ENCODE peak calls at places on chromosomes 1 and 21, in nine cellular contexts. T, S, N, H, C, Q, F, J and M are unnamed samples.

GRCh38 chr21:29621525-29621924 is 318.3 kb downstream of the GRIK1 start:
- DNase-seq in T (no peak), J (no peak), F (no peak), C (no peak), Q (no peak), H (no peak), S (no peak), N (no peak), M (no peak)

GRCh38 chr21:15772654-15773053 is 42.9 kb downstream of the USP25 start:
- DNase-seq in N (no peak), C (no peak), S (no peak), F (no peak), J (no peak), T (no peak), Q (no peak), H (no peak), M (no peak)

GRCh38 chr1:5743435-5744095 is 248.7 kb downstream of the NPHP4 start:
- DNase-seq in F (no peak), Q (peak; percentile 40), S (no peak), J (no peak), H (peak; percentile 46), N (no peak), T (no peak), C (no peak), M (no peak)

GRCh38 chr1:165847486-165847885 is 20.1 kb downstream of the UCK2 start:
- DNase-seq in C (no peak), Q (no peak), T (no peak), N (no peak), F (no peak), J (no peak), H (no peak), S (no peak), M (no peak)

GRCh38 chr1:52590275-52590674 is 11.9 kb upstream of the GPX7 start:
- DNase-seq in J (no peak), H (no peak), S (no peak), Q (no peak), T (no peak), N (no peak), C (no peak), F (no peak), M (no peak)

GRCh38 chr1:182794802-182795201 is 5.2 kb downstream of the NPL start:
- DNase-seq in N (no peak), Q (no peak), S (no peak), F (no peak), J (no peak), H (no peak), C (no peak), T (no peak), M (no peak)

GRCh38 chr1:186578325-186579016 is 101.8 kb downstream of the PTGS2 start:
- DNase-seq in H (no peak), Q (no peak), S (no peak), F (no peak), J (no peak), C (no peak), T (no peak), N (no peak), M (no peak)

GRCh38 chr1:30850607-30851006 is 58.0 kb downstream of the SDC3 start:
- DNase-seq in S (no peak), T (no peak), N (no peak), H (no peak), C (no peak), F (no peak), Q (no peak), J (no peak), M (no peak)

GRCh38 chr21:44299458-44300261 is at the start of gene PFKL:
- DNase-seq in T (peak; percentile 79), S (peak; percentile 66), N (peak; percentile 83), F (peak; percentile 72), C (peak; percentile 66), H (peak; percentile 92), J (no peak), Q (peak; percentile 83), M (peak; percentile 80)

GRCh38 chr1:154961497-154962237 is at the start of gene PYGO2:
- DNase-seq in H (peak; percentile 94), N (peak; percentile 80), J (no peak), C (peak; percentile 75), T (peak; percentile 83), S (peak; percentile 80), Q (peak; percentile 89), F (peak; percentile 82), M (peak; percentile 81)

GRCh38 chr1:20586939-20587638 is 1.8 kb upstream of the CDA start:
- DNase-seq in S (no peak), H (no peak), T (no peak), N (no peak), Q (no peak), J (no peak), C (no peak), F (no peak), M (no peak)

GRCh38 chr1:13802782-13803545 is 103.0 kb downstream of the PRDM2 start:
- DNase-seq in J (no peak), S (no peak), T (no peak), N (no peak), H (no peak), C (no peak), Q (no peak), F (no peak), M (no peak)

GRCh38 chr1:153627797-153628626 is at the start of gene S100A1:
- DNase-seq in N (no peak), S (no peak), T (peak; percentile 81), F (peak; percentile 84), Q (no peak), H (peak; percentile 78), C (peak; percentile 58), J (no peak), M (no peak)

GRCh38 chr1:232239557-232240468 is 390.1 kb downstream of the SIPA1L2 start:
- DNase-seq in N (no peak), Q (no peak), S (no peak), T (no peak), J (no peak), H (no peak), F (no peak), C (no peak), M (no peak)

GRCh38 chr21:41583274-41583790 is 75.4 kb upstream of the TMPRSS2 start:
- DNase-seq in T (no peak), N (no peak), S (no peak), J (no peak), H (peak; percentile 88), Q (peak; percentile 91), F (no peak), C (no peak), M (peak; percentile 93)

GRCh38 chr1:87392241-87393192 is 63.8 kb downstream of the LMO4 start:
- DNase-seq in S (peak; percentile 51), C (no peak), T (no peak), F (no peak), J (no peak), Q (no peak), N (peak; percentile 20), H (no peak), M (no peak)

GRCh38 chr1:235557495-235557894 is 53.2 kb upstream of the B3GALNT2 start:
- DNase-seq in J (no peak), H (no peak), C (no peak), S (no peak), N (peak; percentile 26), Q (no peak), F (no peak), T (no peak), M (no peak)

DNA sequence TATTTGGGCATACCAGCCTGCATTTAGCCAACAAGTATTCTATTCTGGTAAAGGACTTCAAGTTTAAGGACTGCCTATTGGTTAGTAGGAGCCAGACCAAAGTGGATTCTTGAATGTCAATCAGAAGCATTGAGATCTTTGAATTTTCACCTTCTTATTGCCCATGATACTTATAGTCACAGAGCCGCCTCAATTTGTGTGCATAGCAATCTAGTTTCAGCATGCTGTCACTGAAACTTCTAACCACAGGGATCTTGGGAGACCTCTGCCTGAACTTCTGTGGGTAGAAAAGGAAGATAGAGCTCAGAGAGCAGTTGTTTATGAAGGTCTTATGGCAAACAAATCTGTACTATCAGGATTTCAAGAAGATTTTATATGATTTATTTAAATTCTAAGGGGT is 501.4 kb upstream of the USP24 start:
- DNase-seq in T (no peak), Q (no peak), F (no peak), J (no peak), N (no peak), S (peak; percentile 70), C (no peak), H (no peak), M (no peak)
- H3K4me3 ChIP-seq in T (no peak overlapping the region), Q (no peak overlapping the region), F (no peak overlapping the region), J (no peak overlapping the region), N (no peak overlapping the region), S (no peak overlapping the region), C (no peak overlapping the region), H (no peak overlapping the region), M (no peak overlapping the region)

GRCh38 chr21:33914188-33914587 is 1.4 kb downstream of the ATP5PO start:
- DNase-seq in C (no peak), N (no peak), H (no peak), Q (no peak), F (no peak), J (no peak), S (no peak), T (no peak), M (no peak)

GRCh38 chr21:33917421-33917820 is 1.8 kb upstream of the ATP5PO start:
- DNase-seq in H (no peak), T (no peak), F (no peak), C (no peak), N (no peak), J (no peak), Q (no peak), S (no peak), M (no peak)

GRCh38 chr21:33915368-33916199 is at the start of gene ATP5PO:
- DNase-seq in S (peak; percentile 98), N (peak; percentile 98), J (peak; percentile 91), Q (peak; percentile 98), H (peak; percentile 99), T (peak; percentile 98), F (peak; percentile 99), C (peak; percentile 96), M (peak; percentile 99)

GRCh38 chr21:33916200-33916567 is 580 bp upstream of the ATP5PO start:
- DNase-seq in F (no peak), N (no peak), Q (no peak), H (no peak), C (no peak), S (no peak), T (no peak), J (no peak), M (no peak)
- H3K4me3 ChIP-seq in F (peak overlapping the region; percentile 84), N (peak overlapping the region; percentile 92), Q (peak overlapping the region; percentile 84), H (peak overlapping the region; percentile 94), C (peak overlapping the region; percentile 92), S (peak overlapping the region; percentile 99), T (peak overlapping the region; percentile 89), J (peak overlapping the region; percentile 72), M (peak overlapping the region; percentile 88)

GRCh38 chr1:1360511-1361169 is 2.3 kb upstream of the MXRA8 start:
- DNase-seq in Q (no peak), H (peak; percentile 93), S (peak; percentile 92), N (peak; percentile 54), J (peak; percentile 87), C (peak; percentile 46), T (peak; percentile 65), F (peak; percentile 80), M (no peak)
- H3K4me3 ChIP-seq in Q (no peak overlapping the region), H (no peak overlapping the region), S (no peak overlapping the region), N (no peak overlapping the region), J (no peak overlapping the region), C (no peak overlapping the region), T (no peak overlapping the region), F (no peak overlapping the region), M (no peak overlapping the region)

GRCh38 chr1:50568782-50569181 is 145.5 kb upstream of the DMRTA2 start:
- DNase-seq in N (no peak), J (no peak), C (no peak), Q (no peak), S (no peak), F (no peak), H (no peak), T (no peak), M (no peak)

GRCh38 chr1:50564417-50564816 is 141.2 kb upstream of the DMRTA2 start:
- DNase-seq in N (no peak), J (no peak), C (no peak), Q (no peak), T (no peak), H (no peak), F (no peak), S (no peak), M (no peak)

GRCh38 chr1:50570064-50570463 is 146.8 kb upstream of the DMRTA2 start:
- DNase-seq in F (no peak), J (no peak), T (no peak), H (no peak), S (peak; percentile 2), C (no peak), N (no peak), Q (no peak), M (no peak)
- H3K4me3 ChIP-seq in F (no peak overlapping the region), J (no peak overlapping the region), T (no peak overlapping the region), H (no peak overlapping the region), S (no peak overlapping the region), C (no peak overlapping the region), N (no peak overlapping the region), Q (no peak overlapping the region), M (no peak overlapping the region)